ENCODE peak calls at places on chromosomes 6 and 20, in seven cellular contexts. One of them, this sample, is unnamed.

GRCh38 chr20:44582321-44583025 is at the start of gene PKIG:
- DNase-seq in HepG2: no peak
- DNase-seq in H1: no peak
- DNase-seq in GM12878: no peak
- DNase-seq in SK-N-SH: no peak
- DNase-seq in GM12891: no peak
- DNase-seq in K562: no peak
- DNase-seq in this sample: no peak

GRCh38 chr20:37502654-37503053 is 18.4 kb upstream of the NNAT start:
- DNase-seq in HepG2: no peak
- DNase-seq in H1: no peak
- DNase-seq in GM12878: no peak
- DNase-seq in SK-N-SH: no peak
- DNase-seq in GM12891: no peak
- DNase-seq in K562: no peak
- DNase-seq in this sample: no peak

GRCh38 chr6:12548526-12548925 is 168.0 kb upstream of the PHACTR1 start:
- DNase-seq in HepG2: no peak
- DNase-seq in H1: no peak
- DNase-seq in GM12878: no peak
- DNase-seq in SK-N-SH: no peak
- DNase-seq in GM12891: no peak
- DNase-seq in K562: no peak
- DNase-seq in this sample: no peak

GRCh38 chr20:64146936-64147451 is 17.3 kb upstream of the MYT1 start:
- DNase-seq in HepG2: no peak
- DNase-seq in H1: no peak
- DNase-seq in GM12878: no peak
- DNase-seq in SK-N-SH: no peak
- DNase-seq in GM12891: no peak
- DNase-seq in K562: no peak
- DNase-seq in this sample: no peak

GRCh38 chr6:73870907-73871306 is 174.9 kb downstream of the CD109 start:
- DNase-seq in HepG2: no peak
- DNase-seq in H1: no peak
- DNase-seq in GM12878: no peak
- DNase-seq in SK-N-SH: no peak
- DNase-seq in GM12891: no peak
- DNase-seq in K562: no peak
- DNase-seq in this sample: no peak

GRCh38 chr20:25695532-25696383 is 895 bp downstream of the ZNF337 start:
- DNase-seq in HepG2: no peak
- DNase-seq in H1: no peak
- DNase-seq in GM12878: no peak
- DNase-seq in SK-N-SH: no peak
- DNase-seq in GM12891: no peak
- DNase-seq in K562: no peak
- DNase-seq in this sample: no peak

GRCh38 chr6:34341481-34341971 is 50.9 kb downstream of the NUDT3 start:
- DNase-seq in HepG2: no peak
- DNase-seq in H1: no peak
- DNase-seq in GM12878: no peak
- DNase-seq in SK-N-SH: no peak
- DNase-seq in GM12891: no peak
- DNase-seq in K562: no peak
- DNase-seq in this sample: no peak

GRCh38 chr20:23515250-23515939 is 24.5 kb downstream of the CST8 start:
- DNase-seq in HepG2: no peak
- DNase-seq in H1: no peak
- DNase-seq in GM12878: no peak
- DNase-seq in SK-N-SH: no peak
- DNase-seq in GM12891: no peak
- DNase-seq in K562: no peak
- DNase-seq in this sample: no peak

GRCh38 chr6:49305010-49305409 is 158.0 kb downstream of the MMUT start:
- DNase-seq in HepG2: no peak
- DNase-seq in H1: no peak
- DNase-seq in GM12878: no peak
- DNase-seq in SK-N-SH: no peak
- DNase-seq in GM12891: no peak
- DNase-seq in K562: no peak
- DNase-seq in this sample: no peak

GRCh38 chr6:19052219-19052618 is 665.1 kb downstream of the RNF144B start:
- DNase-seq in HepG2: no peak
- DNase-seq in H1: no peak
- DNase-seq in GM12878: no peak
- DNase-seq in SK-N-SH: no peak
- DNase-seq in GM12891: no peak
- DNase-seq in K562: no peak
- DNase-seq in this sample: no peak

GRCh38 chr6:157768863-157769551 is 54.0 kb upstream of the SNX9 start:
- DNase-seq in HepG2: no peak
- DNase-seq in H1: no peak
- DNase-seq in GM12878: no peak
- DNase-seq in SK-N-SH: no peak
- DNase-seq in GM12891: no peak
- DNase-seq in K562: no peak
- DNase-seq in this sample: no peak

GRCh38 chr6:21800948-21801438 is 207.4 kb downstream of the SOX4 start:
- DNase-seq in HepG2: peak; percentile 39
- DNase-seq in H1: no peak
- DNase-seq in GM12878: no peak
- DNase-seq in SK-N-SH: no peak
- DNase-seq in GM12891: no peak
- DNase-seq in K562: no peak
- DNase-seq in this sample: no peak

GRCh38 chr20:9374480-9374879 is 139.9 kb upstream of the LAMP5 start:
- DNase-seq in HepG2: no peak
- DNase-seq in H1: no peak
- DNase-seq in GM12878: no peak
- DNase-seq in SK-N-SH: no peak
- DNase-seq in GM12891: no peak
- DNase-seq in K562: no peak
- DNase-seq in this sample: no peak

GRCh38 chr6:146472918-146473317 is 70.7 kb upstream of the RAB32 start:
- DNase-seq in HepG2: no peak
- DNase-seq in H1: no peak
- DNase-seq in GM12878: no peak
- DNase-seq in SK-N-SH: no peak
- DNase-seq in GM12891: no peak
- DNase-seq in K562: no peak
- DNase-seq in this sample: no peak

GRCh38 chr6:140360651-140361050 is 986.2 kb upstream of the CITED2 start:
- DNase-seq in HepG2: no peak
- DNase-seq in H1: no peak
- DNase-seq in GM12878: no peak
- DNase-seq in SK-N-SH: peak; percentile 12
- DNase-seq in GM12891: no peak
- DNase-seq in K562: no peak
- DNase-seq in this sample: no peak

GRCh38 chr6:87628881-87629280 is 38.9 kb downstream of the ORC3 start:
- DNase-seq in HepG2: no peak
- DNase-seq in H1: no peak
- DNase-seq in GM12878: no peak
- DNase-seq in SK-N-SH: no peak
- DNase-seq in GM12891: no peak
- DNase-seq in K562: no peak
- DNase-seq in this sample: no peak

GRCh38 chr6:27139753-27140522 is 107.6 kb upstream of the PRSS16 start:
- DNase-seq in HepG2: no peak
- DNase-seq in H1: no peak
- DNase-seq in GM12878: no peak
- DNase-seq in SK-N-SH: no peak
- DNase-seq in GM12891: no peak
- DNase-seq in K562: no peak
- DNase-seq in this sample: no peak

GRCh38 chr6:85677243-85677956 is 34.7 kb upstream of the SYNCRIP start:
- DNase-seq in HepG2: no peak
- DNase-seq in H1: no peak
- DNase-seq in GM12878: no peak
- DNase-seq in SK-N-SH: no peak
- DNase-seq in GM12891: no peak
- DNase-seq in K562: no peak
- DNase-seq in this sample: no peak

GRCh38 chr6:68473433-68474210 is 161.5 kb upstream of the ADGRB3 start:
- DNase-seq in HepG2: no peak
- DNase-seq in H1: no peak
- DNase-seq in GM12878: no peak
- DNase-seq in SK-N-SH: peak; percentile 28
- DNase-seq in GM12891: no peak
- DNase-seq in K562: no peak
- DNase-seq in this sample: no peak

GRCh38 chr6:110949679-110950285 is 8.7 kb upstream of the GTF3C6 start:
- DNase-seq in HepG2: no peak
- DNase-seq in H1: no peak
- DNase-seq in GM12878: no peak
- DNase-seq in SK-N-SH: peak; percentile 29
- DNase-seq in GM12891: no peak
- DNase-seq in K562: no peak
- DNase-seq in this sample: no peak

GRCh38 chr20:8310618-8311017 is 178.6 kb downstream of the PLCB1 start:
- DNase-seq in HepG2: no peak
- DNase-seq in H1: no peak
- DNase-seq in GM12878: no peak
- DNase-seq in SK-N-SH: no peak
- DNase-seq in GM12891: no peak
- DNase-seq in K562: no peak
- DNase-seq in this sample: no peak

GRCh38 chr6:51028271-51028670 is 209.6 kb downstream of the TFAP2B start:
- DNase-seq in HepG2: peak; percentile 46
- DNase-seq in H1: no peak
- DNase-seq in GM12878: no peak
- DNase-seq in SK-N-SH: no peak
- DNase-seq in GM12891: no peak
- DNase-seq in K562: no peak
- DNase-seq in this sample: no peak

GRCh38 chr6:140669321-140669720 is 1294.9 kb upstream of the CITED2 start:
- DNase-seq in HepG2: no peak
- DNase-seq in H1: no peak
- DNase-seq in GM12878: no peak
- DNase-seq in SK-N-SH: no peak
- DNase-seq in GM12891: no peak
- DNase-seq in K562: no peak
- DNase-seq in this sample: no peak

GRCh38 chr6:79634491-79634890 is 3.4 kb downstream of the SH3BGRL2 start:
- DNase-seq in HepG2: no peak
- DNase-seq in H1: no peak
- DNase-seq in GM12878: no peak
- DNase-seq in SK-N-SH: peak; percentile 30
- DNase-seq in GM12891: no peak
- DNase-seq in K562: no peak
- DNase-seq in this sample: no peak

DNA sequence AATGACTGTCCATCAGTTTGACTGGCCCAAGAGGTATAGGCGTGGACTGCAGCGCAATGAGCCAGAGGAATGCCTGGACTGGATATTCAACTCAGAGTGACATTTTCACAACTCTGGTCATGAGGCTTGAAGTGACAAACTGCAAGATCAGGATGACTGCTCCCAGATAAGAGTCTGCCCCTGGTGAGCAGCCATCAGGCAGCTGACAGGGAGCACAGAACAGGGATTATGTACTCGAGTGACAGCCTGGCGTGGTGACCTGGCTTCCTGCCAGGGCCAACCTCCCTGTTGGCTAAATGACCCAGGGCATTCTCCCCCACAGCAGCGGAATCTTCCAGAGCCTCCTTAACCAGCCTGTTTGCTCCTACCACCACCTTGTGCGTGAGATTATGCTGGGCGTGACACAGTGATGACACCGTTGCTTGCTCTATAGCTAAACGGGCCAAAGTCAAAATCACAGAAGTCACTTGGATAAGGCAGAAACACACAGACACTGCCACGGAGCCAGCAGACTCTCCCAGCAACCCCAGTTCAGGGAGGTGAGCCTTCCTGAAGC is 209.1 kb upstream of the JARID2 start:
- DNase-seq in HepG2: peak; percentile 59
- DNase-seq in H1: no peak
- DNase-seq in GM12878: no peak
- DNase-seq in SK-N-SH: peak; percentile 75
- DNase-seq in GM12891: no peak
- DNase-seq in K562: peak; percentile 90
- DNase-seq in this sample: no peak
- TF ChIP-seq TAF1 in HepG2: no peak
- TF ChIP-seq TAF1 in H1: no peak
- TF ChIP-seq TAF1 in GM12878: no peak
- TF ChIP-seq TAF1 in SK-N-SH: no peak
- TF ChIP-seq TAF1 in GM12891: no peak
- TF ChIP-seq TAF1 in K562: no peak
- TF ChIP-seq TAF1 in this sample: no peak

DNA sequence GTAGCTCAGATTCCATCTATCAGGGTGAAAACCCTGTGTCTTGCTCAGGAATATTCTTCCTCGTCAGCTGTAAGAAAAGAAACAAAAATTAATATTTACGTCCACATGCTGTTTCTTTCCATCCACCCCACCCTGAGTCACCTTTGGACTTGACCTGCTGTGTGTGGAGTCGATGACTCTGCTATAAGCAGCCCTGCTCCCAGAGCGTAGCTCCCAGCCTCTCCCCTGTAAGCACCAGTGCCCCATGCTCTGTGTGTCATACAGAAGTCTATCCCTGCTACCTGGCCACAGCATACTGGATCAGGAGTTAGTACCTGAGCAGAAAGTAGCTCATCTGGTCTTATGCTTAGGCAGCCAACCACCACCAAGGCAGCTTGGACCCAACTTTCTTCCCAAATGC is 223.6 kb downstream of the SOD2 start:
- DNase-seq in HepG2: no peak
- DNase-seq in H1: no peak
- DNase-seq in GM12878: no peak
- DNase-seq in SK-N-SH: no peak
- DNase-seq in GM12891: no peak
- DNase-seq in K562: no peak
- DNase-seq in this sample: no peak
- TF ChIP-seq TAF1 in HepG2: no peak
- TF ChIP-seq TAF1 in H1: no peak
- TF ChIP-seq TAF1 in GM12878: no peak
- TF ChIP-seq TAF1 in SK-N-SH: no peak
- TF ChIP-seq TAF1 in GM12891: no peak
- TF ChIP-seq TAF1 in K562: no peak
- TF ChIP-seq TAF1 in this sample: no peak

DNA sequence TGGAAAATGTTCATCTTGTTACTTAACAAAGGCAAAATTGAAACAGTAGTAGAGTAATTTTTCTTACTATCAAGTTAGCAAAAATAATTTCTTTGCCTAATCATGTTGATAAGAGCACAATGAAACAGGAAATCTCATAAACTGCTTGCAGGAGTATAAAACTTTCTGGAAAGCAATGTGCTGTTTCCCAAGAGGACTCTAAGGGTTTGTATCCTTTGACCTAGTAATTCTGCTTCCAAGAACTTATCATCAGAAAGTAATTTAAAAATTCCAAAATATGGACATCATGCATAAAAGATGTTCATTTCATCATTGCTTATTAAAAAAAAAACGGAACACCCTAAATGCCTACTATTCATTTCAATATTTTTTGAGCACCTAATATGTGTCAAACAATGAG is 46.1 kb upstream of the TNFAIP3 start:
- DNase-seq in HepG2: no peak
- DNase-seq in H1: no peak
- DNase-seq in GM12878: no peak
- DNase-seq in SK-N-SH: no peak
- DNase-seq in GM12891: no peak
- DNase-seq in K562: no peak
- DNase-seq in this sample: no peak
- TF ChIP-seq TAF1 in HepG2: no peak
- TF ChIP-seq TAF1 in H1: no peak
- TF ChIP-seq TAF1 in GM12878: no peak
- TF ChIP-seq TAF1 in SK-N-SH: no peak
- TF ChIP-seq TAF1 in GM12891: no peak
- TF ChIP-seq TAF1 in K562: no peak
- TF ChIP-seq TAF1 in this sample: no peak

GRCh38 chr6:167398214-167399050 is 73.5 kb downstream of the TTLL2 start:
- DNase-seq in HepG2: peak; percentile 98
- DNase-seq in H1: no peak
- DNase-seq in GM12878: no peak
- DNase-seq in SK-N-SH: no peak
- DNase-seq in GM12891: no peak
- DNase-seq in K562: no peak
- DNase-seq in this sample: no peak
- TF ChIP-seq TAF1 in HepG2: peak; percentile 27
- TF ChIP-seq TAF1 in H1: no peak
- TF ChIP-seq TAF1 in GM12878: no peak
- TF ChIP-seq TAF1 in SK-N-SH: no peak
- TF ChIP-seq TAF1 in GM12891: no peak
- TF ChIP-seq TAF1 in K562: no peak
- TF ChIP-seq TAF1 in this sample: no peak

This sample was measured in GM12892.